ENCODE peak calls at places on chromosomes 2 and 18, in six cellular contexts. L, P, G, U, T and K are unnamed samples.

GRCh38 chr2:99662761-99663341 is 173.0 kb upstream of the REV1 start:
- DNase-seq in L (no peak), P (peak), G (no peak), U (peak), T (no peak), K (no peak)

GRCh38 chr18:13226533-13227144 is 8.1 kb downstream of the LDLRAD4 start:
- DNase-seq in L (no peak), P (no peak), G (no peak), U (no peak), T (no peak), K (no peak)

GRCh38 chr2:210250577-210250976 is 25.3 kb upstream of the ACADL start:
- DNase-seq in L (no peak), P (no peak), G (no peak), U (no peak), T (no peak), K (no peak)

GRCh38 chr2:219672406-219672805 is 45.0 kb downstream of the SLC4A3 start:
- DNase-seq in L (no peak), P (no peak), G (no peak), U (no peak), T (no peak), K (no peak)

GRCh38 chr2:178419123-178419522 is 31.9 kb downstream of the PRKRA start:
- DNase-seq in L (no peak), P (peak), G (no peak), U (peak), T (no peak), K (no peak)

GRCh38 chr2:72956050-72956395 is 38.7 kb downstream of the EMX1 start:
- DNase-seq in L (no peak), P (no peak), G (no peak), U (no peak), T (no peak), K (no peak)

GRCh38 chr2:69102234-69102633 is 89.3 kb downstream of the ANTXR1 start:
- DNase-seq in L (no peak), P (no peak), G (no peak), U (no peak), T (no peak), K (no peak)

GRCh38 chr2:27720004-27720551 is 51.4 kb upstream of the MRPL33 start:
- DNase-seq in L (peak), P (peak), G (no peak), U (peak), T (no peak), K (no peak)

GRCh38 chr2:219398721-219399333 is 11.1 kb upstream of the DNPEP start:
- DNase-seq in L (no peak), P (peak), G (no peak), U (no peak), T (no peak), K (no peak)

GRCh38 chr2:67486041-67486796 is 89.1 kb downstream of the ETAA1 start:
- DNase-seq in L (peak), P (peak), G (no peak), U (peak), T (peak), K (no peak)

GRCh38 chr18:35756506-35757117 is 175.1 kb downstream of the GALNT1 start:
- DNase-seq in L (peak), P (peak), G (peak), U (peak), T (no peak), K (no peak)

GRCh38 chr2:181305151-181306123 is 151.7 kb upstream of the ITGA4 start:
- DNase-seq in L (no peak), P (peak), G (no peak), U (peak), T (no peak), K (no peak)